ENCODE peak calls at places on chromosomes 12 and 14, in six cellular contexts. J is GM20000, P is left lung, X is omental fat pad, G is BJ, V is WTC11. W is an unnamed sample.

GRCh38 chr12:28191018-28191595 is 851 bp downstream of the CCDC91 start:
- DNase-seq in J (no peak), P (no peak), X (no peak), G (peak; percentile 34), V (no peak), W (peak; percentile 22)

GRCh38 chr14:104895786-104896642 is 28.7 kb upstream of the PLD4 start:
- DNase-seq in J (no peak), P (peak; percentile 82), X (no peak), G (no peak), V (no peak), W (no peak)

GRCh38 chr12:52730793-52731192 is 27.5 kb upstream of the KRT77 start:
- DNase-seq in J (no peak), P (no peak), X (no peak), G (no peak), V (no peak), W (no peak)

GRCh38 chr12:69468237-69469026 is 1.8 kb upstream of the FRS2 start:
- DNase-seq in J (no peak), P (no peak), X (no peak), G (no peak), V (no peak), W (no peak)

GRCh38 chr12:96578526-96579125 is 89.2 kb downstream of the CFAP54 start:
- DNase-seq in J (peak; percentile 62), P (no peak), X (no peak), G (peak; percentile 7), V (no peak), W (no peak)

GRCh38 chr12:61991663-61992062 is 268.5 kb upstream of the USP15 start:
- DNase-seq in J (no peak), P (no peak), X (no peak), G (no peak), V (no peak), W (no peak)

GRCh38 chr12:52333321-52333720 is 12.1 kb upstream of the KRT83 start:
- DNase-seq in J (no peak), P (no peak), X (no peak), G (no peak), V (no peak), W (no peak)

GRCh38 chr12:109888179-109889020 is 8.1 kb upstream of the GLTP start:
- DNase-seq in J (no peak), P (no peak), X (no peak), G (peak; percentile 96), V (no peak), W (peak; percentile 37)

GRCh38 chr12:79326225-79326624 is 364.5 kb downstream of the PAWR start:
- DNase-seq in J (no peak), P (no peak), X (no peak), G (no peak), V (no peak), W (no peak)

GRCh38 chr14:38143651-38144505 is 63.8 kb upstream of the SSTR1 start:
- DNase-seq in J (no peak), P (no peak), X (no peak), G (peak; percentile 68), V (no peak), W (no peak)

GRCh38 chr12:126518596-126519200 is 1453.5 kb downstream of the AACS start:
- DNase-seq in J (no peak), P (no peak), X (no peak), G (no peak), V (no peak), W (no peak)

GRCh38 chr14:72123755-72124154 is 191.5 kb downstream of the RGS6 start:
- DNase-seq in J (no peak), P (no peak), X (no peak), G (no peak), V (no peak), W (no peak)

GRCh38 chr12:70971395-70971794 is 50.9 kb upstream of the PTPRR start:
- DNase-seq in J (no peak), P (no peak), X (no peak), G (no peak), V (no peak), W (no peak)

GRCh38 chr12:124910561-124911478 is 3.6 kb downstream of the UBC start:
- DNase-seq in J (no peak), P (no peak), X (no peak), G (no peak), V (no peak), W (no peak)

GRCh38 chr12:75589801-75590200 is 78.4 kb upstream of the KRR1 start:
- DNase-seq in J (no peak), P (no peak), X (no peak), G (no peak), V (no peak), W (no peak)

GRCh38 chr12:132717531-132718387 is 7.1 kb downstream of the PGAM5 start:
- DNase-seq in J (no peak), P (peak; percentile 81), X (no peak), G (no peak), V (no peak), W (no peak)

GRCh38 chr14:61575751-61576150 is 119.6 kb upstream of the HIF1A start:
- DNase-seq in J (no peak), P (no peak), X (no peak), G (no peak), V (no peak), W (no peak)

GRCh38 chr14:59018978-59019377 is 169.5 kb upstream of the DAAM1 start:
- DNase-seq in J (no peak), P (no peak), X (no peak), G (no peak), V (peak; percentile 33), W (no peak)

GRCh38 chr12:89098390-89099102 is 253.8 kb downstream of the DUSP6 start:
- DNase-seq in J (no peak), P (peak; percentile 71), X (no peak), G (no peak), V (peak; percentile 74), W (no peak)

GRCh38 chr12:111858186-111858585 is 16.2 kb downstream of the MAPKAPK5 start:
- DNase-seq in J (no peak), P (no peak), X (no peak), G (no peak), V (no peak), W (no peak)

GRCh38 chr14:103628684-103629502 is at the start of gene KLC1:
- DNase-seq in J (peak; percentile 96), P (peak; percentile 96), X (peak; percentile 71), G (no peak), V (peak; percentile 77), W (peak; percentile 87)

GRCh38 chr14:69093551-69094421 is 59.1 kb downstream of the DCAF5 start:
- DNase-seq in J (no peak), P (no peak), X (no peak), G (no peak), V (no peak), W (no peak)

GRCh38 chr14:72619881-72620280 is 274.0 kb downstream of the DPF3 start:
- DNase-seq in J (no peak), P (no peak), X (no peak), G (no peak), V (no peak), W (no peak)

GRCh38 chr12:6326316-6326959 is 15.4 kb downstream of the TNFRSF1A start:
- DNase-seq in J (peak; percentile 75), P (no peak), X (no peak), G (no peak), V (peak; percentile 73), W (no peak)

GRCh38 chr14:49853572-49854375 is 1.2 kb upstream of the NEMF start:
- DNase-seq in J (peak; percentile 43), P (peak; percentile 88), X (no peak), G (no peak), V (peak; percentile 80), W (peak; percentile 56)

GRCh38 chr14:97179573-97179972 is 382.4 kb downstream of the VRK1 start:
- DNase-seq in J (no peak), P (no peak), X (no peak), G (no peak), V (no peak), W (no peak)

GRCh38 chr14:97180304-97181200 is 383.4 kb downstream of the VRK1 start:
- DNase-seq in J (no peak), P (no peak), X (no peak), G (no peak), V (no peak), W (no peak)

GRCh38 chr14:97187916-97188315 is 390.7 kb downstream of the VRK1 start:
- DNase-seq in J (no peak), P (no peak), X (no peak), G (no peak), V (no peak), W (no peak)

DNA sequence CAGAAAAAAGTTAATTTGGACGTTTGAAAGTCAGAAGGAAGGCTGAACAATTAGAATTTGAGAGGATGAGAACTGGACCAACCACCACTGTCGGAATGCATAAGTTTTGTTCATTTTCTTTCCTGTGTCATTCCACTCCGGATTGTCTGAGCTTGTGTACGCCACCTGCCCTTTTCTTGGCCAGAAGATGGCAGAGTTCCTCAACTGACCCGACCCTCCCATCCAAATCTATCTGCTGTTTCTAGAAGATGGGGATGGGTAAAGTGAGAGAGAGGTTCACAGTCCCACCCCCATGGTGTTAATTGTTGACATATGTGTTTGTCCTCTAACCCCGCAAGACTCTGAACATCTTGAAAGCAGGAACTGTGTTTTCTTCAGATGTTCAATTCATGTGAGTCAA is 388.0 kb downstream of the VRK1 start:
- DNase-seq in J (no peak), P (no peak), X (no peak), G (no peak), V (no peak), W (no peak)
- TF ChIP-seq CTCF in J (no peak), P (no peak), X (no peak), G (no peak), V (peak; percentile 13), W (no peak)

DNA sequence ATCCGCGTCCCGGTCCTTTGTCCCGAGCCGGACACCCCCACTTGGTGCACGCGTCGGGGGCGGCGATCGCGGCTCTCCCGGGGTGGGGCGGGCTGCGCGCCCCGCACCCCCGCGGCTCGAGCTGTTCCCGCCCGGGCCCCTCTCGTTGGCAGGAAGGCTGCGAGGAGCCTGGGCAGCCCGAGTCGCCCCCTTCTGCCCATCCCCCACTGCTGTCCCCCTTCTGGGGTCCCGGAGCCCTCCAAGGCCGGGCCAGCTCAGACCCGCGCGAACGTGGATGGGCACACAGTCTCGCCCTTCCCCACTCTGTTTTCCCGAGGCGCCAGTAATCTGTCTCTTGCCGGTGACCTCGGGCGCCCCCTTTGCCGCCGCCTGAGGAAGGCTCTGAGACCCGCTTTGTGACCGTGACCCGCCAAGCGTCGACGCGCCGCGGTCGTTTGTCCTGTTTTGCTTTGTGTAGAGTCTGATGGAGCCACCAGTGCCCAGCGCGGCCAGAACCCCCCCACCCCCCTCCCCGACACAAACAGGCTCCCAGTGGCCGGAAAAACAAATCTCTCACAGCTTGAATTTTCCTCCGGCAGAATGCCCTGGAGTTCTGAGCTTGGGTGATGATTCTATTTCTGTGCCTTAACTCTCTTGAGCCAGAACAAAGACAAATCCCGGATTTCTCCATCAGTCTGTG is 610 bp downstream of the C14orf132 start:
- DNase-seq in J (peak; percentile 41), P (no peak), X (no peak), G (no peak), V (peak; percentile 44), W (no peak)
- TF ChIP-seq CTCF in J (no peak), P (no peak), X (no peak), G (peak; percentile 42), V (no peak), W (no peak)

GRCh38 chr12:105107497-105108371 is at the start of gene WASHC4:
- DNase-seq in J (peak; percentile 99), P (peak; percentile 100), X (peak; percentile 76), G (no peak), V (peak; percentile 94), W (peak; percentile 91)
- TF ChIP-seq CTCF in J (no peak), P (no peak), X (no peak), G (peak; percentile 5), V (no peak), W (no peak)

DNA sequence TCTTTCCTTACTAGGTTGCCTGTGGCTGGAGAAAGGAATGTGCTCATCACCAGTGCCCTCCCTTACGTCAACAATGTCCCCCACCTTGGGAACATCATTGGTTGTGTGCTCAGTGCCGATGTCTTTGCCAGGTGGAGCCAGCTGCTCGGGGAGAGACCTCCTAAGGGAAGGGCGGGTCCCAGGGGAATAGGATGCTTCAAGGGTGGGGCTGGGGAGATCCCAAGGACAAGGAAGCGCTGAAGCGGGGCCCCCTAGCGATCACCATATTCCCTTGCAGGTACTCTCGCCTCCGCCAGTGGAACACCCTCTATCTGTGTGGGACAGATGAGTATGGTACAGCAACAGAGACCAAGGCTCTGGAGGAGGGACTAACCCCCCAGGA is 10.3 kb downstream of the MARS1 start:
- DNase-seq in J (no peak), P (no peak), X (no peak), G (no peak), V (peak; percentile 55), W (no peak)
- TF ChIP-seq CTCF in J (no peak), P (no peak), X (no peak), G (no peak), V (peak; percentile 16), W (no peak)

W was measured in natural killer cell.